ENCODE peak calls at places on chromosome 14, in four cellular contexts. T is GM12878, O is K562, N is HL-60. D is an unnamed sample.

GRCh38 chr14:55718551-55718950 is 138.5 kb downstream of the KTN1 start:
- DNase-seq in O (no peak), N (no peak), T (no peak), D (no peak)

GRCh38 chr14:97538749-97539388 is 741.7 kb downstream of the VRK1 start:
- DNase-seq in O (no peak), N (no peak), T (no peak), D (no peak)

GRCh38 chr14:90439874-90440442 is 43.1 kb downstream of the CALM1 start:
- DNase-seq in T (no peak), O (no peak), N (no peak), D (no peak)

GRCh38 chr14:36583242-36584166 is 1.1 kb upstream of the NKX2-8 start:
- DNase-seq in T (no peak), O (no peak), N (no peak), D (no peak)

GRCh38 chr14:69137456-69138188 is 15.3 kb downstream of the DCAF5 start:
- DNase-seq in T (no peak), N (no peak), O (no peak), D (no peak)

GRCh38 chr14:76407449-76408150 is 31.7 kb downstream of the ESRRB start:
- DNase-seq in O (no peak), T (no peak), N (no peak), D (no peak)

GRCh38 chr14:23186913-23187654 is 3.6 kb upstream of the SLC7A8 start:
- DNase-seq in T (peak; percentile 5), N (peak; percentile 67), O (peak; percentile 81), D (peak; percentile 29)

GRCh38 chr14:100841445-100842403 is 15.8 kb downstream of the MEG3 start:
- DNase-seq in N (no peak), O (no peak), T (no peak), D (no peak)

GRCh38 chr14:65334765-65335411 is 77.6 kb upstream of the FUT8 start:
- DNase-seq in N (no peak), T (no peak), O (no peak), D (no peak)

GRCh38 chr14:60396718-60397343 is 89.0 kb downstream of the C14orf39 start:
- DNase-seq in O (no peak), T (no peak), N (no peak), D (no peak)

GRCh38 chr14:21019377-21019776 is 5.5 kb downstream of the NDRG2 start:
- DNase-seq in O (no peak), T (no peak), N (no peak), D (no peak)

GRCh38 chr14:75205586-75205985 is 29.2 kb upstream of the TMED10 start:
- DNase-seq in O (no peak), N (peak; percentile 13), T (no peak), D (no peak)

GRCh38 chr14:53955671-53956426 is 776 bp downstream of the BMP4 start:
- DNase-seq in T (no peak), N (no peak), O (no peak), D (no peak)

GRCh38 chr14:106518054-106518943 is 991.9 kb downstream of the TMEM121 start:
- DNase-seq in T (no peak), O (peak; percentile 37), N (peak; percentile 74), D (peak; percentile 16)

GRCh38 chr14:85010186-85010585 is 519.8 kb upstream of the FLRT2 start:
- DNase-seq in T (no peak), N (no peak), O (no peak), D (no peak)

GRCh38 chr14:36021926-36022325 is 154.6 kb downstream of the PTCSC3 start:
- DNase-seq in N (no peak), T (no peak), O (no peak), D (no peak)

GRCh38 chr14:58898655-58899316 is 261.0 kb downstream of the DACT1 start:
- DNase-seq in T (no peak), N (no peak), O (no peak), D (no peak)

GRCh38 chr14:76330411-76331327 is 45.3 kb upstream of the ESRRB start:
- DNase-seq in N (no peak), T (no peak), O (no peak), D (no peak)

GRCh38 chr14:30194769-30195168 is 267.1 kb upstream of the PRKD1 start:
- DNase-seq in T (no peak), O (no peak), N (peak; percentile 33), D (no peak)

GRCh38 chr14:41302776-41303175 is 303.9 kb upstream of the LRFN5 start:
- DNase-seq in N (no peak), O (no peak), T (no peak), D (no peak)

GRCh38 chr14:93972618-93973205 is 3.7 kb downstream of the ASB2 start:
- DNase-seq in N (no peak), O (no peak), T (no peak), D (no peak)

GRCh38 chr14:65958664-65959562 is 527.3 kb upstream of the CCDC196 start:
- DNase-seq in N (no peak), O (peak; percentile 30), T (no peak), D (peak; percentile 18)

GRCh38 chr14:20143911-20144310 is 5.3 kb downstream of the OR4N5 start:
- DNase-seq in T (no peak), O (peak; percentile 54), N (no peak), D (no peak)

GRCh38 chr14:24325131-24325530 is 9.7 kb downstream of the ADCY4 start:
- DNase-seq in N (no peak), T (no peak), O (no peak), D (no peak)

GRCh38 chr14:52267501-52268190 is at the start of gene PTGDR:
- DNase-seq in T (no peak), N (no peak), O (no peak), D (no peak)

GRCh38 chr14:95156153-95156764 is 1.1 kb downstream of the DICER1 start:
- DNase-seq in T (no peak), N (peak; percentile 5), O (peak; percentile 34), D (peak; percentile 8)

GRCh38 chr14:30283822-30284446 is 275.0 kb upstream of the G2E3 start:
- DNase-seq in O (peak; percentile 44), T (no peak), N (peak; percentile 29), D (no peak)

GRCh38 chr14:31326111-31326510 is 94.2 kb downstream of the HEATR5A start:
- DNase-seq in O (no peak), T (no peak), N (peak; percentile 12), D (no peak)

GRCh38 chr14:20794644-20795369 is 7.8 kb downstream of the RNASE1 start:
- DNase-seq in O (no peak), T (no peak), N (peak; percentile 86), D (no peak)

GRCh38 chr14:52080171-52080800 is 11.4 kb upstream of the NID2 start:
- DNase-seq in T (no peak), O (no peak), N (no peak), D (no peak)

GRCh38 chr14:68814376-68815287 is 21.8 kb upstream of the ZFP36L1 start:
- DNase-seq in O (peak; percentile 69), T (peak; percentile 84), N (no peak), D (no peak)

GRCh38 chr14:65866422-65866821 is 453.9 kb downstream of the FUT8 start:
- DNase-seq in O (no peak), N (no peak), T (no peak), D (no peak)

GRCh38 chr14:58298880-58299664 is 717 bp downstream of the ARID4A start:
- DNase-seq in N (peak; percentile 37), T (no peak), O (peak; percentile 31), D (peak; percentile 29)

GRCh38 chr14:100532916-100533630 is 54.1 kb downstream of the BEGAIN start:
- DNase-seq in O (no peak), T (no peak), N (peak; percentile 92), D (no peak)

GRCh38 chr14:54593860-54594259 is 26.9 kb downstream of the SAMD4A start:
- DNase-seq in N (no peak), T (no peak), O (no peak), D (no peak)

GRCh38 chr14:100567877-100568163 is 19.4 kb downstream of the BEGAIN start:
- DNase-seq in N (no peak), O (no peak), T (no peak), D (no peak)

DNA sequence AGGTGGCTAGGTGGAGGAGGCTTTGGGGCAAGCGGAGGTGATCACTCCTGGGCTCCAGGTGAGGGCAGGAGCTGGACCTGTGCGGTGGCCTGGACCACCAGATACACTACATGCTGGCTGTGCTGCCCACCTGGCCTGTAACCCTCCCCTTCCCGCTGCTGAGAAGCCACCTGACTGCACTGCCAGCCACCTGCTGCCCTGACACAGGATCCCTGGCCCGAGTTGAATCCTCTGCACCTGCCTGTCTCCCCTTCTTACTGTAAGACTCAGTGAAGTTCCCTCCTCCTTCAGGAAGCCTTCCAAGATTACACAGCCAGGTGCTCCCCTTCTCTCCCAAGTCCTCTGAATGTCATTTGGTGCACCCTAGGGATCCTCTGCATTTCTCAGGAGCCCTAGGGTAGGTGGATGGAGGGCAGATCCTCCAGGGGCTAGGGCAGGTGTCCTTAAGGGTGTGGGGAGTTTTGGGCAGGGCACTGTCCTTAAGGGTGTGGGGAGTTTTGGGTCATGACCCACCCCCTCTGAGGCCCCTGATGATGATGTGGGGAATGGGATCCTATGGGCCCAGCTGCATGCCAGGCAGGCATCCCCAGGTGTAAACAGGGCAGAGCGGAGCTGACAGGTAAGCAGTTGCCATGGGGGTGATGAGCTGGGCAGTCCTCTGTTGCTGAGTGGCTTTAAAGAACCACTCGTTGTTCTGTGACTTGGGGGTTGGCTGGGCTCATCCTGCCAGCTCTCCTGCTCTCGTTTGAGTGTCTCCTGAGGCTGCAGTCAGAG is 6.7 kb upstream of the MTA1 start:
- DNase-seq in O (no peak), N (no peak), T (no peak), D (no peak)
- TF ChIP-seq SPI1 in O (no peak), N (no peak), T (no peak), D (no peak)

GRCh38 chr14:105323663-105324062 is 9.1 kb downstream of the PACS2 start:
- DNase-seq in N (no peak), T (no peak), O (no peak), D (no peak)
- TF ChIP-seq SPI1 in N (no peak), T (no peak), O (no peak), D (no peak)

GRCh38 chr14:104678346-104678745 is 11.1 kb upstream of the INF2 start:
- DNase-seq in T (no peak), N (peak; percentile 18), O (peak; percentile 43), D (no peak)
- TF ChIP-seq SPI1 in T (no peak), N (no peak), O (no peak), D (no peak)

GRCh38 chr14:73370561-73370960 is 87.8 kb downstream of the NUMB start:
- DNase-seq in O (no peak), T (no peak), N (no peak), D (no peak)

GRCh38 chr14:73369433-73369832 is 88.9 kb downstream of the NUMB start:
- DNase-seq in O (no peak), T (no peak), N (no peak), D (no peak)

GRCh38 chr14:73376585-73376984 is 81.8 kb downstream of the NUMB start:
- DNase-seq in O (no peak), N (no peak), T (no peak), D (no peak)

GRCh38 chr14:73372529-73372928 is 85.8 kb downstream of the NUMB start:
- DNase-seq in T (no peak), O (no peak), N (no peak), D (no peak)

DNA sequence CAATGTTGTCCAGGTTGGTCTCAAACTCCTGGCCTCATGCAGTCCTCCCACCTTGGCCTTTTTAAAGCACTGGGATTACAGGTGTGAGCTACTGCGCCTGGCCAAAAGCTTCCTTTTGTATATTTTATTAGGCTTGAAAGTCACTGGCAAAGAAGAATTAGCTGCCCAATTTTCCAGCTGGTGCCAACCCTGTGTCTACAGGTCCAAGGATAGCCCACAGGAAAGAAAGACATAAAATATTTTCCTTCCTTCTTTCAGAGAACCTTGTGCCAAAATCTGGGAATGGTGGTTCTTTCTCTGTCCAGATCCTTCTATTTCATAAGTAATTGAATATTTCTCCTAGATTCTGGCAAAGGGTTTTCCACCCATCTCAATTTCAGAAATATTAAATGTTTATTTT is 84.1 kb downstream of the NUMB start:
- DNase-seq in O (no peak), N (no peak), T (no peak), D (no peak)
- TF ChIP-seq SPI1 in O (no peak), N (no peak), T (no peak), D (no peak)